ENCODE peak calls at places on chromosomes 4 and X, in six cellular contexts. One of them, this sample, is unnamed.

GRCh38 chr4:130147618-130148017 is 1051.7 kb downstream of the C4orf33 start:
- DNase-seq in NB4: no peak
- DNase-seq in K562: no peak
- DNase-seq in HepG2: no peak
- DNase-seq in GM12878: no peak
- DNase-seq in A549: no peak
- DNase-seq in this sample: no peak

GRCh38 chrX:150643271-150643670 is 49.9 kb upstream of the MTMR1 start:
- DNase-seq in K562: no peak
- DNase-seq in NB4: no peak
- DNase-seq in GM12878: no peak
- DNase-seq in HepG2: no peak
- DNase-seq in A549: no peak
- DNase-seq in this sample: peak

GRCh38 chrX:119676949-119677653 is 15.9 kb downstream of the SEPTIN6 start:
- DNase-seq in A549: no peak
- DNase-seq in K562: no peak
- DNase-seq in HepG2: no peak
- DNase-seq in GM12878: no peak
- DNase-seq in NB4: no peak
- DNase-seq in this sample: no peak

GRCh38 chrX:136275553-136275952 is 24.4 kb upstream of the MAP7D3 start:
- DNase-seq in GM12878: no peak
- DNase-seq in K562: no peak
- DNase-seq in NB4: no peak
- DNase-seq in HepG2: peak
- DNase-seq in A549: no peak
- DNase-seq in this sample: no peak

GRCh38 chr4:18935956-18936355 is 914.4 kb upstream of the LCORL start:
- DNase-seq in HepG2: no peak
- DNase-seq in GM12878: no peak
- DNase-seq in A549: no peak
- DNase-seq in NB4: no peak
- DNase-seq in K562: no peak
- DNase-seq in this sample: no peak

GRCh38 chrX:41596586-41596985 is 92.2 kb upstream of the GPR34 start:
- DNase-seq in K562: no peak
- DNase-seq in A549: no peak
- DNase-seq in HepG2: no peak
- DNase-seq in GM12878: peak
- DNase-seq in NB4: no peak
- DNase-seq in this sample: no peak

GRCh38 chr4:39719804-39720580 is 22.1 kb downstream of the UBE2K start:
- DNase-seq in K562: no peak
- DNase-seq in HepG2: no peak
- DNase-seq in A549: no peak
- DNase-seq in NB4: no peak
- DNase-seq in GM12878: no peak
- DNase-seq in this sample: no peak

GRCh38 chr4:20418865-20419451 is 167.3 kb downstream of the SLIT2 start:
- DNase-seq in HepG2: peak
- DNase-seq in A549: peak
- DNase-seq in NB4: peak
- DNase-seq in K562: peak
- DNase-seq in GM12878: peak
- DNase-seq in this sample: peak

GRCh38 chrX:71660562-71661416 is 6.6 kb upstream of the LOC101059915 start:
- DNase-seq in K562: no peak
- DNase-seq in A549: no peak
- DNase-seq in NB4: no peak
- DNase-seq in GM12878: no peak
- DNase-seq in HepG2: no peak
- DNase-seq in this sample: no peak

GRCh38 chrX:39065051-39065871 is 264.0 kb downstream of the MID1IP1 start:
- DNase-seq in A549: no peak
- DNase-seq in NB4: no peak
- DNase-seq in HepG2: no peak
- DNase-seq in K562: no peak
- DNase-seq in GM12878: no peak
- DNase-seq in this sample: no peak

GRCh38 chrX:101191217-101191750 is 28.3 kb upstream of the DRP2 start:
- DNase-seq in GM12878: no peak
- DNase-seq in A549: no peak
- DNase-seq in NB4: no peak
- DNase-seq in K562: peak
- DNase-seq in HepG2: no peak
- DNase-seq in this sample: peak

GRCh38 chrX:431032-431431 is 44.3 kb upstream of the PPP2R3B start:
- DNase-seq in NB4: no peak
- DNase-seq in GM12878: no peak
- DNase-seq in A549: no peak
- DNase-seq in K562: no peak
- DNase-seq in HepG2: no peak
- DNase-seq in this sample: no peak

GRCh38 chr4:136457577-136457976 is 1074.7 kb downstream of the PCDH18 start:
- DNase-seq in K562: no peak
- DNase-seq in A549: no peak
- DNase-seq in HepG2: no peak
- DNase-seq in GM12878: no peak
- DNase-seq in NB4: no peak
- DNase-seq in this sample: no peak

GRCh38 chr4:56215901-56216300 is 171.4 kb downstream of the AASDH start:
- DNase-seq in GM12878: no peak
- DNase-seq in K562: no peak
- DNase-seq in A549: peak
- DNase-seq in NB4: peak
- DNase-seq in HepG2: no peak
- DNase-seq in this sample: peak

GRCh38 chr4:187767687-187768086 is 227.9 kb upstream of the ZFP42 start:
- DNase-seq in A549: no peak
- DNase-seq in NB4: no peak
- DNase-seq in HepG2: no peak
- DNase-seq in GM12878: no peak
- DNase-seq in K562: no peak
- DNase-seq in this sample: no peak

GRCh38 chrX:44400588-44400987 is 57.1 kb upstream of the EFHC2 start:
- DNase-seq in GM12878: no peak
- DNase-seq in NB4: peak
- DNase-seq in HepG2: no peak
- DNase-seq in A549: no peak
- DNase-seq in K562: peak
- DNase-seq in this sample: peak

GRCh38 chrX:112694062-112694461 is 14.3 kb upstream of the LHFPL1 start:
- DNase-seq in HepG2: no peak
- DNase-seq in K562: no peak
- DNase-seq in GM12878: no peak
- DNase-seq in A549: no peak
- DNase-seq in NB4: no peak
- DNase-seq in this sample: no peak

GRCh38 chr4:6894086-6894478 is 15.5 kb upstream of the TBC1D14 start:
- DNase-seq in K562: no peak
- DNase-seq in A549: no peak
- DNase-seq in HepG2: no peak
- DNase-seq in NB4: no peak
- DNase-seq in GM12878: no peak
- DNase-seq in this sample: no peak

GRCh38 chr4:153535735-153536494 is 69.8 kb downstream of the TMEM131L start:
- DNase-seq in K562: no peak
- DNase-seq in A549: no peak
- DNase-seq in NB4: no peak
- DNase-seq in GM12878: no peak
- DNase-seq in HepG2: no peak
- DNase-seq in this sample: peak

GRCh38 chr4:132593717-132594400 is 555.2 kb upstream of the PCDH10 start:
- DNase-seq in GM12878: no peak
- DNase-seq in K562: no peak
- DNase-seq in A549: no peak
- DNase-seq in HepG2: no peak
- DNase-seq in NB4: no peak
- DNase-seq in this sample: no peak

GRCh38 chr4:137952116-137952515 is 290.0 kb downstream of the SLC7A11 start:
- DNase-seq in HepG2: no peak
- DNase-seq in A549: no peak
- DNase-seq in K562: no peak
- DNase-seq in GM12878: no peak
- DNase-seq in NB4: no peak
- DNase-seq in this sample: no peak

GRCh38 chr4:25144870-25145481 is 15.3 kb downstream of the SEPSECS start:
- DNase-seq in GM12878: no peak
- DNase-seq in NB4: peak
- DNase-seq in A549: peak
- DNase-seq in HepG2: no peak
- DNase-seq in K562: peak
- DNase-seq in this sample: peak

GRCh38 chrX:110212299-110212698 is 105.6 kb downstream of the AMMECR1 start:
- DNase-seq in GM12878: no peak
- DNase-seq in HepG2: no peak
- DNase-seq in A549: peak
- DNase-seq in NB4: no peak
- DNase-seq in K562: no peak
- DNase-seq in this sample: no peak

GRCh38 chr4:169437299-169438047 is 166.7 kb upstream of the SH3RF1 start:
- DNase-seq in A549: no peak
- DNase-seq in GM12878: peak
- DNase-seq in K562: no peak
- DNase-seq in HepG2: no peak
- DNase-seq in NB4: no peak
- DNase-seq in this sample: no peak

GRCh38 chr4:10620935-10621488 is 63.6 kb downstream of the CLNK start:
- DNase-seq in A549: no peak
- DNase-seq in K562: no peak
- DNase-seq in NB4: no peak
- DNase-seq in HepG2: no peak
- DNase-seq in GM12878: no peak
- DNase-seq in this sample: no peak

GRCh38 chrX:69236641-69237040 is 71.4 kb upstream of the PJA1 start:
- DNase-seq in HepG2: no peak
- DNase-seq in NB4: no peak
- DNase-seq in K562: no peak
- DNase-seq in GM12878: no peak
- DNase-seq in A549: no peak
- DNase-seq in this sample: no peak

GRCh38 chr4:82618321-82618720 is 56.5 kb upstream of the TMEM150C start:
- DNase-seq in NB4: no peak
- DNase-seq in HepG2: no peak
- DNase-seq in A549: no peak
- DNase-seq in GM12878: no peak
- DNase-seq in K562: no peak
- DNase-seq in this sample: no peak

GRCh38 chrX:53262918-53263394 is 18.4 kb downstream of the IQSEC2 start:
- DNase-seq in NB4: peak
- DNase-seq in K562: peak
- DNase-seq in A549: peak
- DNase-seq in GM12878: no peak
- DNase-seq in HepG2: no peak
- DNase-seq in this sample: peak

GRCh38 chr4:48127882-48128394 is 6.1 kb downstream of the TXK start:
- DNase-seq in A549: peak
- DNase-seq in HepG2: peak
- DNase-seq in GM12878: peak
- DNase-seq in NB4: peak
- DNase-seq in K562: peak
- DNase-seq in this sample: peak
- TF ChIP-seq MYC in A549: no peak
- TF ChIP-seq MYC in HepG2: no peak
- TF ChIP-seq MYC in GM12878: no peak
- TF ChIP-seq MYC in NB4: no peak
- TF ChIP-seq MYC in K562: no peak
- TF ChIP-seq MYC in this sample: no peak

GRCh38 chr4:15784959-15785634 is 7.0 kb downstream of the CD38 start:
- DNase-seq in GM12878: no peak
- DNase-seq in A549: no peak
- DNase-seq in K562: no peak
- DNase-seq in NB4: no peak
- DNase-seq in HepG2: no peak
- DNase-seq in this sample: no peak

GRCh38 chr4:15781427-15782095 is 3.4 kb downstream of the CD38 start:
- DNase-seq in A549: no peak
- DNase-seq in NB4: peak
- DNase-seq in K562: no peak
- DNase-seq in GM12878: peak
- DNase-seq in HepG2: no peak
- DNase-seq in this sample: no peak

GRCh38 chr4:15786743-15787142 is 8.6 kb downstream of the CD38 start:
- DNase-seq in GM12878: no peak
- DNase-seq in HepG2: no peak
- DNase-seq in K562: no peak
- DNase-seq in NB4: no peak
- DNase-seq in A549: no peak
- DNase-seq in this sample: no peak
- TF ChIP-seq MYC in GM12878: no peak
- TF ChIP-seq MYC in HepG2: no peak
- TF ChIP-seq MYC in K562: no peak
- TF ChIP-seq MYC in NB4: no peak
- TF ChIP-seq MYC in A549: no peak
- TF ChIP-seq MYC in this sample: no peak

DNA sequence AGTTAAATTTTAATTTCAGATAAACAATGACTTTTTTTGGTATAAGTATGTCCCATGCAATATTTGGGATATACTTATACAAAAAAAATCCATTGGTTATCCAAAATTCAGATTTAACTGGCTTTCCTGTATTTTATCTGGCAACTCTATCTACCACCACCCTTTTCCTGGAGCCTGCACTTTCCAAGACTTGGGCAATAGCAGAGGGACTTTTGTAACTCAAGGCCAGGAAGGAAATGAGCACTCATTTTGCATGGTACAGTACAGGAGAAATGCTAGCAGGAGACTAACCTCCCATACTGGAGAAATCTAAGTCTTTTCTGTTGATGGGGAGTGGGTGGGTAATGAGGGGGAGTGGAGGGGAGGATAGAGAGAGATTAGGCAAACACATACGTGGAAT is 37.7 kb upstream of the PLAC1 start:
- DNase-seq in GM12878: no peak
- DNase-seq in NB4: no peak
- DNase-seq in K562: no peak
- DNase-seq in A549: no peak
- DNase-seq in HepG2: no peak
- DNase-seq in this sample: peak
- TF ChIP-seq MYC in GM12878: no peak
- TF ChIP-seq MYC in NB4: no peak
- TF ChIP-seq MYC in K562: no peak
- TF ChIP-seq MYC in A549: no peak
- TF ChIP-seq MYC in HepG2: no peak
- TF ChIP-seq MYC in this sample: no peak

DNA sequence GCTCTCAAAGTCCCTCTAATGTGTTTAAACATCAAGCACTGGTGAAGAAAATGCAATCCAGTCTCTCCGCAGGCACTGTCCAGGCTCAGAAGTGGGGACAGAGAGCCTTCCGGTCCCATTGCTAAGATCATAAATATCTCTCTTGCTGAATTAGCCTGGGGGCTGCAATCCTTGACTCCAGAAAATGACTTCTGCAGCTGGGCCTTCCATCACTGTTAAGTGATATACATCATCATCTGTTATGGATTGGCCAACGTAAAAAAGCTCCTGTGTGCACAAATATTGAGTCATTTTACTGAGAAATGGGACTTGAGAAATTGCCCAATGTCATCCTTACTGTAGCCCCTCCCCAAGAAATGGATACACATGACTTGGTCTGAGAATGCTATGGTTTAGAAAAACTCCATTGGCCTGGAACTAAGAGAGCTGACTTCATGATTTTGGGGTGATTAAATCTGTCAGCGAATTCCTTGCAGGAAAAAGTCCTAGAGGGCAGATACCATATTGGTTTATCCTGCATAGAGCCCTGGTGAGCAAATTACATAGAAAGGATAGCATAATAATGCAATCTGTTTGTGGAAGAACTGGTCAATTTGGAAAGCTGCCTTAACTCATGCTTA is 346.0 kb downstream of the GBA3 start:
- DNase-seq in GM12878: no peak
- DNase-seq in HepG2: no peak
- DNase-seq in A549: no peak
- DNase-seq in NB4: no peak
- DNase-seq in K562: no peak
- DNase-seq in this sample: no peak
- TF ChIP-seq MYC in GM12878: no peak
- TF ChIP-seq MYC in HepG2: no peak
- TF ChIP-seq MYC in A549: no peak
- TF ChIP-seq MYC in NB4: no peak
- TF ChIP-seq MYC in K562: no peak
- TF ChIP-seq MYC in this sample: no peak